ENCODE peak calls at places on chromosomes 4 and X, in four cellular contexts. G is K562, V is GM12878, R is HepG2. U is an unnamed sample.

GRCh38 chrX:56788229-56788628 is 59.2 kb downstream of the NBDY start:
- DNase-seq in G (no peak), V (no peak), R (no peak), U (no peak)

GRCh38 chrX:15376956-15377355 is 7.3 kb downstream of the VEGFD start:
- DNase-seq in G (no peak), V (no peak), R (no peak), U (no peak)

GRCh38 chrX:11146411-11146810 is 35.3 kb downstream of the HCCS start:
- DNase-seq in G (no peak), V (no peak), R (no peak), U (no peak)

GRCh38 chrX:103800318-103800717 is 23.7 kb downstream of the PLP1 start:
- DNase-seq in G (no peak), V (no peak), R (no peak), U (no peak)

GRCh38 chr4:121860121-121860520 is 10.2 kb downstream of the BBS7 start:
- DNase-seq in G (no peak), V (no peak), R (no peak), U (no peak)

GRCh38 chr4:83219344-83219990 is 65.1 kb downstream of the COQ2 start:
- DNase-seq in G (no peak), V (peak; percentile 77), R (no peak), U (no peak)

GRCh38 chrX:76427560-76428242 is at the start of gene MAGEE1:
- DNase-seq in G (peak; percentile 51), V (peak; percentile 19), R (peak; percentile 34), U (peak; percentile 50)

GRCh38 chr4:10958226-10958856 is 273.8 kb upstream of the CLNK start:
- DNase-seq in G (no peak), V (no peak), R (no peak), U (no peak)

GRCh38 chrX:141791856-141792255 is 46.3 kb upstream of the MAGEC3 start:
- DNase-seq in G (no peak), V (no peak), R (no peak), U (no peak)

GRCh38 chr4:176276710-176277109 is 7.7 kb upstream of the ASB5 start:
- DNase-seq in G (no peak), V (no peak), R (no peak), U (no peak)

GRCh38 chr4:56197387-56197786 is 189.9 kb downstream of the AASDH start:
- DNase-seq in G (no peak), V (no peak), R (no peak), U (no peak)

GRCh38 chr4:83110222-83110945 is 4.1 kb downstream of the PLAC8 start:
- DNase-seq in G (peak; percentile 38), V (peak; percentile 90), R (peak; percentile 2), U (peak; percentile 56)

GRCh38 chr4:85084371-85085170 is 118.1 kb upstream of the WDFY3 start:
- DNase-seq in G (peak; percentile 69), V (no peak), R (peak; percentile 60), U (peak; percentile 2)

GRCh38 chrX:39730671-39731389 is 366.9 kb downstream of the BCOR start:
- DNase-seq in G (peak; percentile 68), V (no peak), R (peak; percentile 4), U (peak; percentile 82)

GRCh38 chr4:165994706-165995105 is 121.7 kb downstream of the TLL1 start:
- DNase-seq in G (no peak), V (no peak), R (no peak), U (no peak)

GRCh38 chr4:140046573-140046972 is 107.4 kb downstream of the MAML3 start:
- DNase-seq in G (no peak), V (no peak), R (no peak), U (no peak)

GRCh38 chr4:113474017-113474416 is 287.5 kb downstream of the CAMK2D start:
- DNase-seq in G (no peak), V (no peak), R (no peak), U (no peak)

GRCh38 chr4:8400641-8401325 is 39.7 kb downstream of the ACOX3 start:
- DNase-seq in G (peak; percentile 40), V (no peak), R (no peak), U (no peak)

GRCh38 chrX:323721-324628 is 5.4 kb upstream of the GTPBP6 start:
- DNase-seq in G (peak; percentile 70), V (no peak), R (peak; percentile 68), U (peak; percentile 93)

GRCh38 chr4:107876096-107876495 is 51.4 kb downstream of the SGMS2 start:
- DNase-seq in G (no peak), V (no peak), R (no peak), U (no peak)

GRCh38 chr4:180664766-180665368 is 1578.3 kb upstream of the TENM3 start:
- DNase-seq in G (peak; percentile 70), V (peak; percentile 25), R (peak; percentile 66), U (peak; percentile 35)

GRCh38 chr4:20916106-20916505 is 215.8 kb downstream of the PACRGL start:
- DNase-seq in G (no peak), V (no peak), R (no peak), U (no peak)

GRCh38 chr4:133147365-133147821 is 1.7 kb upstream of the PCDH10 start:
- DNase-seq in G (no peak), V (no peak), R (no peak), U (no peak)

GRCh38 chr4:76993787-76994641 is 44.5 kb downstream of the SEPTIN11 start:
- DNase-seq in G (no peak), V (peak; percentile 73), R (no peak), U (no peak)

GRCh38 chr4:10243856-10244255 is 127.3 kb upstream of the WDR1 start:
- DNase-seq in G (no peak), V (no peak), R (no peak), U (no peak)

GRCh38 chrX:39757971-39758370 is 339.8 kb downstream of the BCOR start:
- DNase-seq in G (no peak), V (no peak), R (no peak), U (no peak)

GRCh38 chr4:5773271-5773555 is 62.2 kb downstream of the EVC start:
- DNase-seq in G (no peak), V (no peak), R (no peak), U (no peak)

GRCh38 chrX:73401591-73402266 is 45.1 kb upstream of the CDX4 start:
- DNase-seq in G (no peak), V (no peak), R (no peak), U (no peak)

GRCh38 chr4:39825741-39826231 is 127.8 kb downstream of the UBE2K start:
- DNase-seq in G (no peak), V (no peak), R (no peak), U (peak; percentile 49)

GRCh38 chr4:81627617-81628016 is 155.9 kb upstream of the RASGEF1B start:
- DNase-seq in G (no peak), V (no peak), R (peak; percentile 48), U (no peak)

GRCh38 chrX:154436597-154437397 is at the start of gene GDI1:
- DNase-seq in G (peak; percentile 66), V (no peak), R (no peak), U (peak; percentile 75)

GRCh38 chr4:153523941-153524386 is 57.8 kb downstream of the TMEM131L start:
- DNase-seq in G (no peak), V (no peak), R (no peak), U (no peak)

GRCh38 chrX:123797543-123798447 is 62.1 kb upstream of the XIAP start:
- DNase-seq in G (no peak), V (no peak), R (peak; percentile 66), U (no peak)

GRCh38 chrX:45508459-45508858 is 307.8 kb upstream of the DIPK2B start:
- DNase-seq in G (no peak), V (no peak), R (no peak), U (no peak)

GRCh38 chr4:155522201-155522600 is 144.4 kb upstream of the GUCY1A1 start:
- DNase-seq in G (no peak), V (no peak), R (no peak), U (no peak)
- TF ChIP-seq POLR2AphosphoS2 in G (no peak), V (no peak), R (no peak), U (no peak)

GRCh38 chr4:154743683-154744340 is at the start of gene LRAT:
- DNase-seq in G (peak; percentile 15), V (no peak), R (no peak), U (peak; percentile 10)
- TF ChIP-seq POLR2AphosphoS2 in G (no peak), V (no peak), R (no peak), U (no peak)

GRCh38 chr4:37629713-37630112 is 56.5 kb downstream of the RELL1 start:
- DNase-seq in G (no peak), V (no peak), R (no peak), U (no peak)

GRCh38 chr4:37632836-37633235 is 53.3 kb downstream of the RELL1 start:
- DNase-seq in G (no peak), V (no peak), R (no peak), U (no peak)

GRCh38 chr4:37635155-37635554 is 51.0 kb downstream of the RELL1 start:
- DNase-seq in G (no peak), V (no peak), R (no peak), U (no peak)

GRCh38 chr4:37631551-37631950 is 54.6 kb downstream of the RELL1 start:
- DNase-seq in G (no peak), V (no peak), R (no peak), U (no peak)

GRCh38 chr4:37634180-37634579 is 52.0 kb downstream of the RELL1 start:
- DNase-seq in G (no peak), V (peak; percentile 20), R (no peak), U (no peak)
- TF ChIP-seq POLR2AphosphoS2 in G (no peak), V (no peak), R (no peak), U (no peak)

GRCh38 chr4:89765966-89766365 is 71.0 kb downstream of the SNCA start:
- DNase-seq in G (no peak), V (no peak), R (no peak), U (no peak)
- TF ChIP-seq POLR2AphosphoS2 in G (no peak), V (no peak), R (no peak), U (no peak)

U was measured in A549.